ENCODE peak calls at places on chromosome 20, in seven cellular contexts. L is mesendoderm; J is CD8-positive, alpha-beta T cell; A is hepatocyte; P is amniotic stem cell; S is stimulated activated CD8-positive, alpha-beta memory T cell treated with anti-CD3 and anti-CD28 coated beads, Interleukin-2, amount 100 ng/mL, for 1 hour; Z is NCI-H1436. I is an unnamed sample.
A peak's percentile ranks its signal among the peaks of the same experiment; 100 is the strongest.

GRCh38 chr20:63224272-63225081 is 8.5 kb upstream of the YTHDF1 start:
- DNase-seq in L (peak; percentile 41), J (no peak), A (peak; percentile 66), P (no peak), S (no peak), Z (no peak), I (no peak)

GRCh38 chr20:36847710-36848040 is 28.3 kb upstream of the TLDC2 start:
- DNase-seq in L (no peak), J (no peak), A (no peak), P (no peak), S (no peak), Z (no peak), I (no peak)

GRCh38 chr20:3874194-3874824 is 14.9 kb upstream of the PANK2 start:
- DNase-seq in L (no peak), J (no peak), A (no peak), P (no peak), S (no peak), Z (no peak), I (no peak)

GRCh38 chr20:62454936-62455673 is 20.7 kb downstream of the GATA5 start:
- DNase-seq in L (peak; percentile 27), J (no peak), A (peak; percentile 41), P (no peak), S (no peak), Z (no peak), I (no peak)

GRCh38 chr20:59413326-59413865 is 113.0 kb downstream of the EDN3 start:
- DNase-seq in L (no peak), J (no peak), A (no peak), P (no peak), S (no peak), Z (no peak), I (no peak)

GRCh38 chr20:18801516-18801915 is 12.1 kb upstream of the SCP2D1 start:
- DNase-seq in L (no peak), J (no peak), A (no peak), P (no peak), S (no peak), Z (no peak), I (no peak)

GRCh38 chr20:46572181-46572580 is 21.7 kb upstream of the OCSTAMP start:
- DNase-seq in L (no peak), J (no peak), A (no peak), P (no peak), S (no peak), Z (no peak), I (no peak)

GRCh38 chr20:34334654-34335407 is 28.2 kb upstream of the ITCH start:
- DNase-seq in L (no peak), J (no peak), A (no peak), P (no peak), S (no peak), Z (no peak), I (no peak)

GRCh38 chr20:59823456-59823855 is 110.0 kb downstream of the SYCP2 start:
- DNase-seq in L (no peak), J (no peak), A (no peak), P (no peak), S (no peak), Z (no peak), I (no peak)

GRCh38 chr20:59003836-59004492 is 3.1 kb downstream of the CTSZ start:
- DNase-seq in L (no peak), J (no peak), A (no peak), P (no peak), S (no peak), Z (no peak), I (no peak)

GRCh38 chr20:14972256-14972655 is 634.8 kb upstream of the FLRT3 start:
- DNase-seq in L (no peak), J (no peak), A (no peak), P (no peak), S (no peak), Z (no peak), I (no peak)

GRCh38 chr20:4794846-4795245 is 73.1 kb downstream of the PRND start:
- DNase-seq in L (no peak), J (no peak), A (no peak), P (no peak), S (no peak), Z (no peak), I (no peak)

GRCh38 chr20:10005885-10006284 is 28.9 kb upstream of the ANKEF1 start:
- DNase-seq in L (peak; percentile 63), J (no peak), A (no peak), P (no peak), S (no peak), Z (no peak), I (no peak)

GRCh38 chr20:57661201-57662027 is 41.2 kb upstream of the ZBP1 start:
- DNase-seq in L (no peak), J (peak; percentile 4), A (no peak), P (no peak), S (no peak), Z (no peak), I (no peak)

GRCh38 chr20:5770987-5771318 is 20.8 kb downstream of the SHLD1 start:
- DNase-seq in L (no peak), J (no peak), A (no peak), P (no peak), S (no peak), Z (no peak), I (no peak)

GRCh38 chr20:43691928-43692524 is 25.1 kb downstream of the MYBL2 start:
- DNase-seq in L (peak; percentile 67), J (peak; percentile 54), A (peak; percentile 71), P (no peak), S (peak; percentile 25), Z (peak; percentile 2), I (no peak)

GRCh38 chr20:23668477-23668951 is 20.3 kb downstream of the CST4 start:
- DNase-seq in L (peak; percentile 79), J (no peak), A (peak; percentile 82), P (no peak), S (peak; percentile 0), Z (peak; percentile 48), I (peak; percentile 13)

GRCh38 chr20:63860325-63861051 is 810 bp upstream of the ABHD16B start:
- DNase-seq in L (no peak), J (no peak), A (no peak), P (no peak), S (no peak), Z (no peak), I (no peak)

GRCh38 chr20:2298116-2298515 is 2.3 kb downstream of the TGM3 start:
- DNase-seq in L (no peak), J (no peak), A (no peak), P (no peak), S (no peak), Z (no peak), I (no peak)